ENCODE peak calls at places on chromosomes 12 and 14, in nine cellular contexts. F is T-helper 22 cell; D is CD4-positive, alpha-beta memory T cell; V is COR-L47; S is NCI-H774; Z is AG10803; P is GM12865; X is dermis blood vessel endothelial cell; O is RPMI7951. E is an unnamed sample.
A peak's percentile ranks its signal among the peaks of the same experiment; 100 is the strongest.

GRCh38 chr12:34346372-34347034 is 324.2 kb downstream of the ALG10 start:
- DNase-seq in F (no peak), V (no peak), S (no peak), D (no peak), X (no peak), P (no peak), Z (no peak), O (no peak), E (no peak)

GRCh38 chr12:76556373-76556772 is 3.2 kb downstream of the OSBPL8 start:
- DNase-seq in F (no peak), D (peak; percentile 10), X (no peak), O (no peak), Z (no peak), S (no peak), P (no peak), V (no peak), E (no peak)

GRCh38 chr12:47361389-47362031 is 281.8 kb upstream of the AMIGO2 start:
- DNase-seq in V (no peak), O (peak; percentile 46), F (peak; percentile 13), D (peak; percentile 29), S (no peak), Z (no peak), X (peak; percentile 39), P (peak; percentile 45), E (peak; percentile 65)

GRCh38 chr14:53043107-53043704 is 92.4 kb upstream of the FERMT2 start:
- DNase-seq in Z (no peak), V (no peak), O (no peak), S (no peak), D (no peak), F (no peak), P (no peak), X (no peak), E (no peak)

GRCh38 chr14:72605921-72606220 is 288.0 kb downstream of the DPF3 start:
- DNase-seq in V (no peak), F (no peak), S (no peak), Z (no peak), X (no peak), P (no peak), O (no peak), D (no peak), E (no peak)

GRCh38 chr12:2251485-2252179 is 198.8 kb downstream of the CACNA1C start:
- DNase-seq in O (no peak), F (no peak), S (no peak), X (no peak), P (no peak), D (no peak), Z (peak; percentile 66), V (no peak), E (no peak)

GRCh38 chr12:108566452-108566851 is 4.1 kb downstream of the ISCU start:
- DNase-seq in D (no peak), P (no peak), O (no peak), F (no peak), S (no peak), Z (no peak), X (no peak), V (no peak), E (no peak)

GRCh38 chr14:95290769-95291440 is 28.8 kb downstream of the CLMN start:
- DNase-seq in X (peak; percentile 90), O (no peak), S (peak; percentile 83), D (no peak), Z (no peak), P (peak; percentile 19), V (peak; percentile 99), F (no peak), E (no peak)

GRCh38 chr12:3076730-3077571 is at the start of gene TSPAN9:
- DNase-seq in X (peak; percentile 63), S (peak; percentile 68), Z (peak; percentile 76), P (peak; percentile 51), O (peak; percentile 85), V (no peak), F (peak; percentile 42), D (peak; percentile 66), E (peak; percentile 78)

GRCh38 chr14:95741051-95741490 is 27.1 kb upstream of the TCL1A start:
- DNase-seq in X (no peak), Z (no peak), D (no peak), F (no peak), V (peak; percentile 33), P (no peak), O (peak; percentile 72), S (no peak), E (no peak)